ENCODE peak calls at places on chromosomes 5 and 9, in ten cellular contexts. G is neural progenitor cell, U is astrocyte, Z is PC-9, H is gastrocnemius medialis, L is PC-3, Q is IMR-90, R is HCT116, W is Peyer's patch, T is pancreas. J is an unnamed sample. For H3K4me1, the result is how much of the 10 kb centered on the place peaks cover.

GRCh38 chr5:66408561-66408960 is 187.6 kb upstream of the MAST4 start:
- DNase-seq in G (no peak), U (no peak), Z (no peak), H (no peak), L (no peak), Q (no peak), R (no peak), W (no peak), T (no peak), J (no peak)

GRCh38 chr5:18457255-18457654 is 823.0 kb downstream of the TAF11L14 start:
- DNase-seq in G (no peak), U (no peak), Z (no peak), H (no peak), L (no peak), Q (no peak), R (no peak), W (no peak), T (no peak), J (no peak)

GRCh38 chr9:86322973-86323644 is 31.1 kb downstream of the TUT7 start:
- DNase-seq in G (no peak), U (peak), Z (no peak), H (no peak), L (peak), Q (peak), R (no peak), W (no peak), T (no peak), J (no peak)

GRCh38 chr5:141192110-141192725 is at the start of gene PCDHB10:
- DNase-seq in G (peak), U (no peak), Z (peak), H (no peak), L (peak), Q (peak), R (peak), W (no peak), T (no peak), J (no peak)

GRCh38 chr5:138650196-138650595 is 75.0 kb upstream of the HSPA9 start:
- DNase-seq in G (no peak), U (no peak), Z (no peak), H (no peak), L (no peak), Q (no peak), R (no peak), W (no peak), T (no peak), J (no peak)

GRCh38 chr5:6774673-6775327 is 61.6 kb downstream of the TENT4A start:
- DNase-seq in G (no peak), U (no peak), Z (no peak), H (no peak), L (no peak), Q (no peak), R (no peak), W (no peak), T (no peak), J (no peak)

GRCh38 chr9:8315211-8315610 is 515.6 kb upstream of the DMAC1 start:
- DNase-seq in G (no peak), U (peak), Z (no peak), H (no peak), L (no peak), Q (peak), R (no peak), W (no peak), T (no peak), J (no peak)

GRCh38 chr9:8259028-8259427 is 459.4 kb upstream of the DMAC1 start:
- DNase-seq in G (peak), U (no peak), Z (no peak), H (no peak), L (no peak), Q (no peak), R (no peak), W (no peak), T (no peak), J (no peak)

GRCh38 chr9:78654324-78654723 is 357.4 kb downstream of the PSAT1 start:
- DNase-seq in G (no peak), U (no peak), Z (no peak), H (no peak), L (peak), Q (no peak), R (no peak), W (no peak), T (no peak), J (no peak)

GRCh38 chr5:110702300-110702699 is 24.2 kb downstream of the TMEM232 start:
- DNase-seq in G (no peak), U (no peak), Z (no peak), H (no peak), L (no peak), Q (no peak), R (no peak), W (no peak), T (no peak), J (no peak)

GRCh38 chr9:129140397-129141065 is 29.3 kb downstream of the PTPA start:
- DNase-seq in G (peak), U (peak), Z (peak), H (no peak), L (peak), Q (peak), R (no peak), W (peak), T (peak), J (no peak)

GRCh38 chr5:180603076-180603591 is 11.8 kb upstream of the SCGB3A1 start:
- DNase-seq in G (no peak), U (no peak), Z (no peak), H (no peak), L (no peak), Q (no peak), R (no peak), W (no peak), T (peak), J (no peak)

GRCh38 chr9:36584626-36585460 is 12.1 kb downstream of the MELK start:
- DNase-seq in G (no peak), U (peak), Z (peak), H (no peak), L (peak), Q (peak), R (no peak), W (no peak), T (no peak), J (no peak)

GRCh38 chr5:114449836-114450515 is 88.1 kb downstream of the KCNN2 start:
- DNase-seq in G (peak), U (peak), Z (peak), H (peak), L (peak), Q (peak), R (peak), W (peak), T (peak), J (no peak)

GRCh38 chr5:64176301-64176700 is 10.7 kb downstream of the RNF180 start:
- DNase-seq in G (no peak), U (no peak), Z (no peak), H (no peak), L (no peak), Q (no peak), R (no peak), W (no peak), T (no peak), J (no peak)

GRCh38 chr5:89120719-89121118 is 237.7 kb upstream of the MEF2C start:
- DNase-seq in G (no peak), U (no peak), Z (no peak), H (peak), L (no peak), Q (no peak), R (no peak), W (no peak), T (no peak), J (no peak)

GRCh38 chr9:131656356-131657030 is 83.4 kb downstream of the RAPGEF1 start:
- DNase-seq in G (no peak), U (no peak), Z (no peak), H (peak), L (no peak), Q (no peak), R (no peak), W (no peak), T (no peak), J (peak)

GRCh38 chr5:159385529-159385928 is 55.2 kb upstream of the IL12B start:
- DNase-seq in G (no peak), U (no peak), Z (no peak), H (no peak), L (no peak), Q (no peak), R (no peak), W (no peak), T (no peak), J (no peak)

GRCh38 chr9:136546697-136547481 is 1.0 kb upstream of the NOTCH1 start:
- DNase-seq in G (peak), U (no peak), Z (peak), H (peak), L (peak), Q (peak), R (no peak), W (peak), T (peak), J (peak)

GRCh38 chr5:60812426-60812825 is 31.6 kb downstream of the ELOVL7 start:
- DNase-seq in G (no peak), U (no peak), Z (no peak), H (no peak), L (peak), Q (no peak), R (no peak), W (no peak), T (no peak), J (no peak)

GRCh38 chr5:55456216-55456895 is 78.4 kb downstream of the PLPP1 start:
- DNase-seq in G (no peak), U (peak), Z (no peak), H (no peak), L (peak), Q (peak), R (no peak), W (no peak), T (no peak), J (no peak)

GRCh38 chr5:148125641-148126040 is 42.7 kb upstream of the SPINK14 start:
- DNase-seq in G (no peak), U (no peak), Z (no peak), H (no peak), L (peak), Q (peak), R (no peak), W (no peak), T (no peak), J (no peak)

GRCh38 chr5:151123897-151124751 is 33.5 kb downstream of the ANXA6 start:
- DNase-seq in G (peak), U (peak), Z (peak), H (peak), L (peak), Q (peak), R (no peak), W (peak), T (peak), J (no peak)

GRCh38 chr5:76724871-76725270 is 8.9 kb downstream of the F2R start:
- DNase-seq in G (no peak), U (peak), Z (no peak), H (no peak), L (no peak), Q (peak), R (no peak), W (no peak), T (no peak), J (no peak)

GRCh38 chr9:35756275-35756742 is 2.2 kb upstream of the MSMP start:
- DNase-seq in G (peak), U (no peak), Z (no peak), H (no peak), L (peak), Q (no peak), R (peak), W (no peak), T (peak), J (no peak)

GRCh38 chr9:107683566-107683965 is 194.0 kb upstream of the KLF4 start:
- DNase-seq in G (no peak), U (no peak), Z (no peak), H (no peak), L (no peak), Q (no peak), R (no peak), W (peak), T (no peak), J (no peak)

GRCh38 chr5:15929616-15930303 is 249.8 kb downstream of the MARCHF11 start:
- DNase-seq in G (no peak), U (peak), Z (no peak), H (no peak), L (no peak), Q (peak), R (no peak), W (no peak), T (no peak), J (peak)

GRCh38 chr9:7011395-7012067 is 253.8 kb downstream of the KDM4C start:
- DNase-seq in G (no peak), U (no peak), Z (no peak), H (no peak), L (no peak), Q (no peak), R (no peak), W (no peak), T (no peak), J (no peak)

GRCh38 chr5:128965011-128965637 is at the start of gene SLC27A6:
- DNase-seq in G (peak), U (no peak), Z (no peak), H (peak), L (no peak), Q (no peak), R (peak), W (peak), T (peak), J (no peak)

GRCh38 chr9:33159760-33160127 is 7.4 kb downstream of the B4GALT1 start:
- DNase-seq in G (no peak), U (peak), Z (peak), H (no peak), L (peak), Q (peak), R (no peak), W (peak), T (no peak), J (no peak)

GRCh38 chr9:72857632-72858011 is 95.2 kb downstream of the ALDH1A1 start:
- DNase-seq in G (no peak), U (no peak), Z (no peak), H (no peak), L (no peak), Q (no peak), R (no peak), W (no peak), T (no peak), J (no peak)

GRCh38 chr5:170788626-170789304 is 5.2 kb downstream of the GABRP start:
- DNase-seq in G (no peak), U (no peak), Z (no peak), H (no peak), L (no peak), Q (no peak), R (no peak), W (no peak), T (no peak), J (no peak)

GRCh38 chr5:55969956-55970355 is 24.8 kb downstream of the IL6ST start:
- DNase-seq in G (no peak), U (peak), Z (no peak), H (no peak), L (no peak), Q (peak), R (no peak), W (no peak), T (no peak), J (no peak)

GRCh38 chr9:130472184-130472705 is 27.5 kb downstream of the ASS1 start:
- DNase-seq in G (no peak), U (no peak), Z (no peak), H (no peak), L (no peak), Q (no peak), R (no peak), W (no peak), T (no peak), J (no peak)

GRCh38 chr9:130470950-130471349 is 26.2 kb downstream of the ASS1 start:
- DNase-seq in G (no peak), U (no peak), Z (no peak), H (no peak), L (no peak), Q (no peak), R (no peak), W (no peak), T (no peak), J (no peak)

GRCh38 chr9:130470269-130470668 is 25.5 kb downstream of the ASS1 start:
- DNase-seq in G (no peak), U (no peak), Z (no peak), H (no peak), L (no peak), Q (no peak), R (no peak), W (no peak), T (no peak), J (no peak)

GRCh38 chr9:130473009-130473408 is 28.2 kb downstream of the ASS1 start:
- DNase-seq in G (no peak), U (no peak), Z (no peak), H (no peak), L (no peak), Q (no peak), R (no peak), W (no peak), T (no peak), J (no peak)

DNA sequence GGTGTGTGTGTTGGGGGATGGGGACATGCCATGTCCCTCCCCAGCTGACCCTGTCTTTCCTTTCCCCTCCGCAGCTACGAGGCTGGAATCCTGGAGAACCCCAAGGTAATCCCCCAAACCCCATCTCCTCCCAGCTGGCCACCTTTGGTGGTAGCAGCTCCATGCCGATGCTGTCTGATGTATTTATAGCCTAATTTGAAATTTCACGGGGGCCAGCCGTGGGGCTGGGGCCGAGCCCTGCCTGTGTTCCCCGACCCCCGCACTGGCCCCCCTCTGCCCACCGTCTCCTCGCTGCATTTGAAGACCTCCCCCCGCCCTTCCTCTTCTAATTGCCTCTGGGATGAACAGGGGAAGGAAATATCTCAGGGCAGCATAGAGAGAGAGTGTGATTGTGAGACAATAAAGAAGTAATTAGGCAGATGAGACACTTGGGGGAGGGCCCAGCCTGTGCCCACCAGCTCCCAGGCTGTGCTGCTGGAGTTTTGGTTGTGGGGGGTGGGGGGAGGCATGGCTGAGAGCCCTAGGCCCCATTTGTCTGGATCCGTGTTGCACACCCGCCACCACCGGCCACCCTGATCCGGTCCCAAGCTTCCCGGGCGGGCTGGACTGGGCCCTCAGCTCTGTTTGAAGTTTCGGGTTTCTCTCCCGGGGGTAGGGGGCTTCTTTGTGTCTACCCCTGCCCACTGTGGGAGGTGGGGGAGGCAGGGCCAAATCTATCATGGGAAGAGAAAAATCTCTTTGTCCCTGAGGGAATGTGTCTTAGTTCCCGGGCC is 26.8 kb downstream of the ASS1 start:
- DNase-seq in G (peak), U (no peak), Z (no peak), H (no peak), L (no peak), Q (no peak), R (no peak), W (no peak), T (no peak), J (no peak)
- H3K4me1 ChIP-seq in G (half or more), U (under half), Z (under half), H (under half), L (under half), Q (under half), R (under half), W (under half), T (under half), J (under half)

GRCh38 chr5:38831909-38832308 is 13.9 kb upstream of the OSMR start:
- DNase-seq in G (peak), U (peak), Z (no peak), H (no peak), L (peak), Q (peak), R (no peak), W (no peak), T (no peak), J (no peak)
- TF ChIP-seq CTCF in G (peak), U (peak), Z (peak), H (no peak), L (peak), Q (peak), R (peak), W (no peak), T (no peak), J (peak)

GRCh38 chr5:756865-757345 is 27.6 kb downstream of the ZDHHC11B start:
- DNase-seq in G (no peak), U (no peak), Z (no peak), H (no peak), L (no peak), Q (no peak), R (no peak), W (peak), T (peak), J (no peak)
- H3K4me1 ChIP-seq in G (under half), U (under half), Z (under half), H (under half), L (under half), Q (under half), R (under half), W (under half), T (under half), J (under half)

DNA sequence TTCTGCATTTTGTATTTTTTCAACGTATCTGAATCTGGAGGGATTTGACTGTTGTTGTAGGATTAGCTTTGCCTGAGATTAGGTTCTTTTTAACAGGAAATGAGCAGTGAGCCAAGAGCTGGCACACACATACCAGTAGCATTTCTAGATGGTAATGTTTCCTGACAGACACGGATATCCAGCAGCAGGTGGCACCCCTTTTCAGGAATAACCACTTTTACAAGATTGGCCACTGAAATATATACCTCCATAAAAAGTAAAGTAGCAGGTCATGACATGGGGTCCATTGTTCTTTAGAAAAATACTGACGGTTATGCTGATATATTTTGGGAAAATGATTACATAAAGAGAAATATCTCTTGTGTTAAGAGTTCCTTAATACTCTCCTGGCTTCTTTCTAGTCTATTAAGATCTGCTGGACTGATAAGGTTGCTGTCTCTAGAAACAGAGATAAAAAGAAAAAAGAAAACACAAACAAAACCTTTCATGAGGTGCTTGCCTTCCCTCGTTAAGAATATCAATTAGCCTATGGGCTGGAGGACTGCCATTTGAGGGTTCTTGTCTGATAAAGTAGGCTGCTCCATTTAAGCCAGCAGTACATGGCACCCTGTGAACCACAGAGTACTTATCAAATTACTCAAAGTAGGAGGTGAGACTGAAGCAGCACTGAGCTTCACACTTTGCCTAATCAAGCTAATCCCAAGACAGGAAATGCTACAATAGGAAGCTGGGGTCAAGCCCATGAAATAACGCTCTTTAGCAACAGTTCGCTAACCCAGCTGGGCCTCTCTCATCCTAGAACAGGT is 101.6 kb upstream of the PCA3 start:
- DNase-seq in G (no peak), U (no peak), Z (no peak), H (no peak), L (no peak), Q (no peak), R (no peak), W (no peak), T (no peak), J (no peak)
- TF ChIP-seq CTCF in G (no peak), U (no peak), Z (peak), H (no peak), L (no peak), Q (no peak), R (no peak), W (peak), T (no peak), J (no peak)

GRCh38 chr9:20601292-20601691 is 21.0 kb downstream of the MLLT3 start:
- DNase-seq in G (no peak), U (no peak), Z (no peak), H (no peak), L (no peak), Q (no peak), R (no peak), W (no peak), T (no peak), J (no peak)

GRCh38 chr9:20606637-20607036 is 15.7 kb downstream of the MLLT3 start:
- DNase-seq in G (peak), U (no peak), Z (no peak), H (no peak), L (no peak), Q (no peak), R (no peak), W (no peak), T (no peak), J (no peak)

GRCh38 chr9:20603524-20604268 is 18.6 kb downstream of the MLLT3 start:
- DNase-seq in G (peak), U (no peak), Z (no peak), H (no peak), L (no peak), Q (no peak), R (no peak), W (no peak), T (no peak), J (no peak)

GRCh38 chr9:20608582-20608981 is 13.7 kb downstream of the MLLT3 start:
- DNase-seq in G (no peak), U (no peak), Z (no peak), H (no peak), L (no peak), Q (no peak), R (no peak), W (no peak), T (no peak), J (no peak)

GRCh38 chr9:20604561-20604960 is 17.7 kb downstream of the MLLT3 start:
- DNase-seq in G (no peak), U (no peak), Z (no peak), H (no peak), L (no peak), Q (peak), R (no peak), W (no peak), T (no peak), J (no peak)
- H3K4me1 ChIP-seq in G (half or more), U (under half), Z (under half), H (under half), L (under half), Q (under half), R (under half), W (under half), T (under half), J (half or more)

GRCh38 chr5:43120720-43121564 is at the start of gene ZNF131:
- DNase-seq in G (peak), U (peak), Z (peak), H (peak), L (peak), Q (peak), R (peak), W (peak), T (peak), J (peak)
- TF ChIP-seq CTCF in G (no peak), U (no peak), Z (no peak), H (no peak), L (no peak), Q (no peak), R (no peak), W (no peak), T (no peak), J (no peak)

J was measured in esophagus muscularis mucosa.